ENCODE peak calls at places on chromosomes 5 and 9, in six cellular contexts. One of them, this sample, is unnamed.
A peak's percentile ranks its signal among the peaks of the same experiment; 100 is the strongest.

GRCh38 chr5:140563554-140563953 is 844 bp downstream of the APBB3 start:
- DNase-seq in fibroblast of pulmonary artery: no peak
- DNase-seq in B cell: no peak
- DNase-seq in glomerular endothelial cell: no peak
- DNase-seq in head of caudate nucleus: no peak
- DNase-seq in stimulated activated CD4-positive, alpha-beta T cell treated with anti-CD3 and anti-CD28 coated beads, Interleukin-15, amount 100 ng/mL, for 24 hours: no peak
- DNase-seq in this sample: no peak

GRCh38 chr9:26954050-26954508 is 2.1 kb upstream of the IFT74 start:
- DNase-seq in glomerular endothelial cell: no peak
- DNase-seq in head of caudate nucleus: no peak
- DNase-seq in stimulated activated CD4-positive, alpha-beta T cell treated with anti-CD3 and anti-CD28 coated beads, Interleukin-15, amount 100 ng/mL, for 24 hours: no peak
- DNase-seq in fibroblast of pulmonary artery: peak; percentile 18
- DNase-seq in B cell: no peak
- DNase-seq in this sample: no peak

GRCh38 chr9:35905912-35906679 is at the start of gene HRCT1:
- DNase-seq in stimulated activated CD4-positive, alpha-beta T cell treated with anti-CD3 and anti-CD28 coated beads, Interleukin-15, amount 100 ng/mL, for 24 hours: no peak
- DNase-seq in B cell: no peak
- DNase-seq in glomerular endothelial cell: no peak
- DNase-seq in head of caudate nucleus: peak; percentile 41
- DNase-seq in fibroblast of pulmonary artery: peak; percentile 97
- DNase-seq in this sample: no peak

GRCh38 chr5:39657943-39658342 is 233.2 kb upstream of the DAB2 start:
- DNase-seq in B cell: no peak
- DNase-seq in stimulated activated CD4-positive, alpha-beta T cell treated with anti-CD3 and anti-CD28 coated beads, Interleukin-15, amount 100 ng/mL, for 24 hours: no peak
- DNase-seq in glomerular endothelial cell: no peak
- DNase-seq in head of caudate nucleus: no peak
- DNase-seq in fibroblast of pulmonary artery: no peak
- DNase-seq in this sample: no peak

GRCh38 chr5:9971301-9971700 is 278.4 kb downstream of the ATPSCKMT start:
- DNase-seq in head of caudate nucleus: no peak
- DNase-seq in fibroblast of pulmonary artery: no peak
- DNase-seq in glomerular endothelial cell: no peak
- DNase-seq in stimulated activated CD4-positive, alpha-beta T cell treated with anti-CD3 and anti-CD28 coated beads, Interleukin-15, amount 100 ng/mL, for 24 hours: no peak
- DNase-seq in B cell: no peak
- DNase-seq in this sample: no peak

GRCh38 chr9:78575041-78575440 is 278.1 kb downstream of the PSAT1 start:
- DNase-seq in head of caudate nucleus: no peak
- DNase-seq in B cell: no peak
- DNase-seq in glomerular endothelial cell: no peak
- DNase-seq in fibroblast of pulmonary artery: no peak
- DNase-seq in stimulated activated CD4-positive, alpha-beta T cell treated with anti-CD3 and anti-CD28 coated beads, Interleukin-15, amount 100 ng/mL, for 24 hours: no peak
- DNase-seq in this sample: no peak

GRCh38 chr9:122900791-122901190 is 4.4 kb downstream of the RC3H2 start:
- DNase-seq in glomerular endothelial cell: no peak
- DNase-seq in stimulated activated CD4-positive, alpha-beta T cell treated with anti-CD3 and anti-CD28 coated beads, Interleukin-15, amount 100 ng/mL, for 24 hours: no peak
- DNase-seq in B cell: no peak
- DNase-seq in head of caudate nucleus: no peak
- DNase-seq in fibroblast of pulmonary artery: peak; percentile 17
- DNase-seq in this sample: no peak

GRCh38 chr5:10557747-10558295 is 6.0 kb upstream of the ANKRD33B start:
- DNase-seq in head of caudate nucleus: no peak
- DNase-seq in B cell: no peak
- DNase-seq in fibroblast of pulmonary artery: no peak
- DNase-seq in stimulated activated CD4-positive, alpha-beta T cell treated with anti-CD3 and anti-CD28 coated beads, Interleukin-15, amount 100 ng/mL, for 24 hours: no peak
- DNase-seq in glomerular endothelial cell: no peak
- DNase-seq in this sample: no peak

GRCh38 chr5:75337366-75338021 is 474 bp downstream of the HMGCR start:
- DNase-seq in glomerular endothelial cell: no peak
- DNase-seq in fibroblast of pulmonary artery: no peak
- DNase-seq in B cell: peak; percentile 41
- DNase-seq in head of caudate nucleus: peak; percentile 51
- DNase-seq in stimulated activated CD4-positive, alpha-beta T cell treated with anti-CD3 and anti-CD28 coated beads, Interleukin-15, amount 100 ng/mL, for 24 hours: peak; percentile 60
- DNase-seq in this sample: peak; percentile 37

GRCh38 chr9:132804576-132805295 is 73.3 kb downstream of the AK8 start:
- DNase-seq in B cell: no peak
- DNase-seq in stimulated activated CD4-positive, alpha-beta T cell treated with anti-CD3 and anti-CD28 coated beads, Interleukin-15, amount 100 ng/mL, for 24 hours: no peak
- DNase-seq in fibroblast of pulmonary artery: no peak
- DNase-seq in glomerular endothelial cell: no peak
- DNase-seq in head of caudate nucleus: no peak
- DNase-seq in this sample: no peak

GRCh38 chr9:132274861-132275260 is 79.9 kb downstream of the SETX start:
- DNase-seq in B cell: no peak
- DNase-seq in head of caudate nucleus: no peak
- DNase-seq in glomerular endothelial cell: no peak
- DNase-seq in stimulated activated CD4-positive, alpha-beta T cell treated with anti-CD3 and anti-CD28 coated beads, Interleukin-15, amount 100 ng/mL, for 24 hours: no peak
- DNase-seq in fibroblast of pulmonary artery: no peak
- DNase-seq in this sample: no peak

GRCh38 chr9:134424818-134425217 is 98.6 kb downstream of the RXRA start:
- DNase-seq in stimulated activated CD4-positive, alpha-beta T cell treated with anti-CD3 and anti-CD28 coated beads, Interleukin-15, amount 100 ng/mL, for 24 hours: no peak
- DNase-seq in glomerular endothelial cell: no peak
- DNase-seq in B cell: no peak
- DNase-seq in head of caudate nucleus: no peak
- DNase-seq in fibroblast of pulmonary artery: no peak
- DNase-seq in this sample: no peak

GRCh38 chr5:178224403-178224802 is 8.2 kb downstream of the PHYKPL start:
- DNase-seq in B cell: no peak
- DNase-seq in stimulated activated CD4-positive, alpha-beta T cell treated with anti-CD3 and anti-CD28 coated beads, Interleukin-15, amount 100 ng/mL, for 24 hours: no peak
- DNase-seq in fibroblast of pulmonary artery: no peak
- DNase-seq in head of caudate nucleus: no peak
- DNase-seq in glomerular endothelial cell: no peak
- DNase-seq in this sample: no peak

GRCh38 chr9:6842584-6842947 is 84.8 kb downstream of the KDM4C start:
- DNase-seq in fibroblast of pulmonary artery: peak; percentile 48
- DNase-seq in glomerular endothelial cell: no peak
- DNase-seq in head of caudate nucleus: no peak
- DNase-seq in stimulated activated CD4-positive, alpha-beta T cell treated with anti-CD3 and anti-CD28 coated beads, Interleukin-15, amount 100 ng/mL, for 24 hours: no peak
- DNase-seq in B cell: no peak
- DNase-seq in this sample: no peak

GRCh38 chr9:136525207-136525606 is 20.6 kb downstream of the NOTCH1 start:
- DNase-seq in fibroblast of pulmonary artery: no peak
- DNase-seq in B cell: no peak
- DNase-seq in glomerular endothelial cell: no peak
- DNase-seq in head of caudate nucleus: no peak
- DNase-seq in stimulated activated CD4-positive, alpha-beta T cell treated with anti-CD3 and anti-CD28 coated beads, Interleukin-15, amount 100 ng/mL, for 24 hours: no peak
- DNase-seq in this sample: no peak

This sample was measured in stimulated activated naive CD8-positive, alpha-beta T cell treated with anti-CD3 and anti-CD28 coated beads, Interleukin-15, Interleukin-2, amounts not matched to agents 100 U/mL and 50 U/mL, for 24 hours.